ENCODE peak calls at places on chromosomes 7 and 10, in ten cellular contexts. D, Q, F, C, G, V, Z, N, A and H are unnamed samples.

GRCh38 chr7:28301148-28301641 is 111.1 kb upstream of the CREB5 start:
- DNase-seq in D (no peak), Q (peak), F (no peak), C (peak), G (no peak), V (no peak), Z (peak), N (no peak), A (peak), H (no peak)

GRCh38 chr10:112952282-112952991 is 2.4 kb downstream of the TCF7L2 start:
- DNase-seq in D (no peak), Q (no peak), F (peak), C (peak), G (no peak), V (no peak), Z (no peak), N (peak), A (peak), H (no peak)

GRCh38 chr7:14321947-14322346 is 332.5 kb upstream of the ETV1 start:
- DNase-seq in D (no peak), Q (no peak), F (no peak), C (no peak), G (no peak), V (no peak), Z (no peak), N (no peak), A (no peak), H (no peak)

GRCh38 chr10:119029613-119030420 is at the start of gene NANOS1:
- DNase-seq in D (peak), Q (no peak), F (peak), C (no peak), G (no peak), V (peak), Z (no peak), N (peak), A (peak), H (peak)

GRCh38 chr10:74047871-74048270 is 50.0 kb downstream of the VCL start:
- DNase-seq in D (no peak), Q (no peak), F (no peak), C (no peak), G (no peak), V (no peak), Z (no peak), N (no peak), A (no peak), H (no peak)

GRCh38 chr10:85598646-85599045 is 767.9 kb downstream of the GRID1 start:
- DNase-seq in D (no peak), Q (no peak), F (no peak), C (no peak), G (no peak), V (no peak), Z (no peak), N (no peak), A (no peak), H (peak)

GRCh38 chr7:102287465-102288146 is 938 bp downstream of the SH2B2 start:
- DNase-seq in D (no peak), Q (no peak), F (peak), C (peak), G (peak), V (no peak), Z (no peak), N (no peak), A (peak), H (peak)

GRCh38 chr7:90931996-90932912 is 332.0 kb upstream of the FZD1 start:
- DNase-seq in D (no peak), Q (no peak), F (no peak), C (no peak), G (no peak), V (no peak), Z (no peak), N (no peak), A (no peak), H (peak)

GRCh38 chr7:82288769-82289535 is 154.6 kb downstream of the CACNA2D1 start:
- DNase-seq in D (no peak), Q (no peak), F (no peak), C (no peak), G (no peak), V (no peak), Z (no peak), N (no peak), A (no peak), H (no peak)

GRCh38 chr10:95208702-95209391 is 14.8 kb downstream of the ACSM6 start:
- DNase-seq in D (no peak), Q (no peak), F (no peak), C (no peak), G (no peak), V (no peak), Z (peak), N (no peak), A (no peak), H (no peak)

GRCh38 chr10:23314835-23315239 is 29.8 kb downstream of the C10orf67 start:
- DNase-seq in D (no peak), Q (peak), F (no peak), C (no peak), G (peak), V (peak), Z (peak), N (peak), A (peak), H (peak)

GRCh38 chr7:66356277-66356721 is 151.2 kb downstream of the TPST1 start:
- DNase-seq in D (no peak), Q (peak), F (no peak), C (no peak), G (no peak), V (no peak), Z (no peak), N (no peak), A (no peak), H (no peak)

GRCh38 chr10:69346776-69347175 is 68.5 kb downstream of the HK1 start:
- DNase-seq in D (no peak), Q (no peak), F (no peak), C (no peak), G (no peak), V (no peak), Z (no peak), N (no peak), A (no peak), H (no peak)

GRCh38 chr7:101486764-101487458 is 124.2 kb downstream of the COL26A1 start:
- DNase-seq in D (no peak), Q (no peak), F (no peak), C (no peak), G (no peak), V (no peak), Z (no peak), N (no peak), A (peak), H (no peak)

GRCh38 chr7:101950450-101951119 is 133.2 kb downstream of the CUX1 start:
- DNase-seq in D (no peak), Q (peak), F (no peak), C (no peak), G (no peak), V (no peak), Z (no peak), N (peak), A (no peak), H (no peak)

GRCh38 chr10:22315455-22316285 is 518 bp upstream of the COMMD3 start:
- DNase-seq in D (no peak), Q (no peak), F (no peak), C (no peak), G (no peak), V (no peak), Z (no peak), N (no peak), A (no peak), H (no peak)

GRCh38 chr10:51156913-51157312 is 82.6 kb downstream of the PRKG1 start:
- DNase-seq in D (no peak), Q (peak), F (no peak), C (no peak), G (no peak), V (no peak), Z (peak), N (no peak), A (no peak), H (no peak)

GRCh38 chr7:159015081-159015893 is 129.4 kb downstream of the VIPR2 start:
- DNase-seq in D (no peak), Q (no peak), F (peak), C (peak), G (peak), V (no peak), Z (no peak), N (peak), A (peak), H (no peak)

GRCh38 chr7:91020611-91021385 is 243.4 kb upstream of the FZD1 start:
- DNase-seq in D (no peak), Q (peak), F (no peak), C (no peak), G (no peak), V (no peak), Z (peak), N (no peak), A (no peak), H (no peak)

GRCh38 chr7:107387573-107388219 is 82.2 kb upstream of the GPR22 start:
- DNase-seq in D (no peak), Q (peak), F (no peak), C (no peak), G (no peak), V (no peak), Z (no peak), N (peak), A (no peak), H (no peak)

GRCh38 chr7:146636033-146636356 is 519.4 kb downstream of the CNTNAP2 start:
- DNase-seq in D (no peak), Q (no peak), F (no peak), C (no peak), G (no peak), V (no peak), Z (no peak), N (no peak), A (no peak), H (no peak)

GRCh38 chr10:12707461-12708185 is 293.9 kb downstream of the CCDC3 start:
- DNase-seq in D (no peak), Q (peak), F (no peak), C (no peak), G (peak), V (peak), Z (peak), N (peak), A (no peak), H (peak)

GRCh38 chr10:17175551-17175950 is 25.9 kb downstream of the TRDMT1 start:
- DNase-seq in D (no peak), Q (no peak), F (no peak), C (no peak), G (peak), V (no peak), Z (peak), N (no peak), A (no peak), H (no peak)

GRCh38 chr7:44914992-44915607 is 29.8 kb upstream of the PURB start:
- DNase-seq in D (no peak), Q (no peak), F (no peak), C (no peak), G (no peak), V (no peak), Z (peak), N (no peak), A (no peak), H (peak)

GRCh38 chr10:61859786-61860185 is 41.7 kb upstream of the ARID5B start:
- DNase-seq in D (no peak), Q (no peak), F (no peak), C (no peak), G (no peak), V (no peak), Z (peak), N (no peak), A (no peak), H (no peak)

GRCh38 chr7:148153611-148154010 is 437.0 kb upstream of the C7orf33 start:
- DNase-seq in D (no peak), Q (no peak), F (peak), C (peak), G (peak), V (no peak), Z (no peak), N (no peak), A (peak), H (no peak)

GRCh38 chr10:12712284-12712983 is 289.1 kb downstream of the CCDC3 start:
- DNase-seq in D (no peak), Q (no peak), F (no peak), C (no peak), G (no peak), V (no peak), Z (no peak), N (no peak), A (no peak), H (no peak)

GRCh38 chr10:48604039-48604407 is 850 bp downstream of the ARHGAP22 start:
- DNase-seq in D (no peak), Q (no peak), F (no peak), C (no peak), G (no peak), V (no peak), Z (no peak), N (no peak), A (no peak), H (no peak)

GRCh38 chr10:70874061-70874460 is 14.3 kb downstream of the PCBD1 start:
- DNase-seq in D (no peak), Q (no peak), F (no peak), C (no peak), G (no peak), V (no peak), Z (no peak), N (no peak), A (no peak), H (no peak)

GRCh38 chr10:130652964-130653578 is 516.9 kb downstream of the GLRX3 start:
- DNase-seq in D (no peak), Q (no peak), F (no peak), C (no peak), G (no peak), V (no peak), Z (no peak), N (no peak), A (no peak), H (no peak)

GRCh38 chr7:108097703-108098102 is 32.5 kb downstream of the LAMB4 start:
- DNase-seq in D (no peak), Q (no peak), F (no peak), C (no peak), G (no peak), V (no peak), Z (no peak), N (no peak), A (no peak), H (no peak)

GRCh38 chr10:94292448-94293118 is 70.2 kb downstream of the NOC3L start:
- DNase-seq in D (no peak), Q (peak), F (no peak), C (no peak), G (peak), V (no peak), Z (peak), N (no peak), A (peak), H (no peak)

GRCh38 chr7:24378871-24379608 is 95.0 kb downstream of the NPY start:
- DNase-seq in D (no peak), Q (peak), F (peak), C (peak), G (no peak), V (no peak), Z (peak), N (no peak), A (no peak), H (no peak)

GRCh38 chr10:96910488-96911395 is 78.6 kb downstream of the LCOR start:
- DNase-seq in D (no peak), Q (no peak), F (no peak), C (no peak), G (peak), V (peak), Z (peak), N (peak), A (no peak), H (peak)

DNA sequence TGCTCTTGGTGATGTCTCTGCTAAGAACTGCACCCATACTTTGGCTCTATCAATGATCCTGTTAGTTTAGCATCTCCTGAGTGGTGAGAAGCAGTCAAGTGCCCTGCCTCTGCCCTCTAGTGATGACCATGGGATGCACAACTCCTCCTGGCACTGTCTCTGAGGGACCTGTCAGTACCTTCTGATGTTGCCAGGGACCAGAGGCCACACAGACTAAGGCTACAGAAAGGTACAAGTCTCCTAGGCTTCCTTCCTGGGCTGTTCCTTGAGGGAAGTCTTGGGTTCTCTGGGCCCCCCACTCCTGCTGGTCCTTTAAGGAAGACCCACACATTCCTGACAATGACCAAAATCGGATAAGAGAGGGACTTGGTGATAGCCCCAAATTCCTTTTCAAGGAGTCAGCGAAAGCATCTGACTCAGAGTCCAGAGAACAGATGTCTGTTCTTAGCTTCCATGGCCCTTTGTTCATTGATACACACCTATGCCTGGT is 15.3 kb downstream of the NKX2-3 start:
- DNase-seq in D (no peak), Q (no peak), F (no peak), C (no peak), G (no peak), V (no peak), Z (peak), N (no peak), A (no peak), H (peak)
- TF ChIP-seq CTCF in D (no peak), Q (no peak), F (no peak), C (peak), G (no peak), V (peak), Z (peak), N (peak), A (no peak), H (peak)

DNA sequence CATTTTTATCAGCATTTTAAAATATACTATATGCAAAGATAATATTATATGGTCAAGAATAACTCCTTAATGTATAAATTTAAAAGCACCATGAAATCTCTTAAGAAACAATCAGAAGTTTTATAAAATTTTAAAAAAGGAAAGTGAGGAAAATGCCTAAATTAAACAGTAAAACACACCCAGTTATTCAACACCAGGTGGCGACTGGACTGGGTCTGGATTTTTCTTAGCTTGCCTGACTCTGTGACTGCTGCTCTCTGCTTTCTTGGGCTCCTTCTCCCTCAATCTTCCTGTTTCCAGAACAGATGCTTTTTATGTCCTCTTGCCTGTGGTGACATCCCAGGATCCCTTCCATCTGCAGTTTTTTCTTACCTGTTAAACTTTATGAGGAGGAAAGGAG is 200.3 kb downstream of the BICC1 start:
- DNase-seq in D (no peak), Q (no peak), F (no peak), C (no peak), G (no peak), V (no peak), Z (no peak), N (no peak), A (no peak), H (no peak)
- TF ChIP-seq CTCF in D (no peak), Q (peak), F (no peak), C (no peak), G (no peak), V (peak), Z (peak), N (peak), A (no peak), H (no peak)

GRCh38 chr7:34748244-34749039 is 90.4 kb downstream of the NPSR1 start:
- DNase-seq in D (no peak), Q (peak), F (peak), C (peak), G (peak), V (no peak), Z (peak), N (peak), A (peak), H (no peak)
- TF ChIP-seq CTCF in D (no peak), Q (no peak), F (no peak), C (no peak), G (no peak), V (no peak), Z (no peak), N (no peak), A (no peak), H (no peak)

GRCh38 chr7:115707236-115707635 is 323.3 kb downstream of the TFEC start:
- DNase-seq in D (no peak), Q (no peak), F (no peak), C (no peak), G (no peak), V (no peak), Z (peak), N (peak), A (no peak), H (no peak)
- TF ChIP-seq CTCF in D (no peak), Q (peak), F (no peak), C (peak), G (no peak), V (peak), Z (peak), N (peak), A (no peak), H (no peak)

GRCh38 chr7:74059681-74060588 is 23.7 kb upstream of the LIMK1 start:
- DNase-seq in D (no peak), Q (no peak), F (peak), C (peak), G (no peak), V (no peak), Z (peak), N (no peak), A (no peak), H (no peak)
- TF ChIP-seq CTCF in D (no peak), Q (peak), F (no peak), C (no peak), G (no peak), V (no peak), Z (peak), N (no peak), A (no peak), H (no peak)

GRCh38 chr7:84614821-84615506 is 420.4 kb upstream of the SEMA3A start:
- DNase-seq in D (no peak), Q (no peak), F (no peak), C (no peak), G (no peak), V (no peak), Z (peak), N (no peak), A (no peak), H (no peak)
- TF ChIP-seq CTCF in D (no peak), Q (no peak), F (no peak), C (no peak), G (no peak), V (no peak), Z (no peak), N (no peak), A (no peak), H (no peak)

DNA sequence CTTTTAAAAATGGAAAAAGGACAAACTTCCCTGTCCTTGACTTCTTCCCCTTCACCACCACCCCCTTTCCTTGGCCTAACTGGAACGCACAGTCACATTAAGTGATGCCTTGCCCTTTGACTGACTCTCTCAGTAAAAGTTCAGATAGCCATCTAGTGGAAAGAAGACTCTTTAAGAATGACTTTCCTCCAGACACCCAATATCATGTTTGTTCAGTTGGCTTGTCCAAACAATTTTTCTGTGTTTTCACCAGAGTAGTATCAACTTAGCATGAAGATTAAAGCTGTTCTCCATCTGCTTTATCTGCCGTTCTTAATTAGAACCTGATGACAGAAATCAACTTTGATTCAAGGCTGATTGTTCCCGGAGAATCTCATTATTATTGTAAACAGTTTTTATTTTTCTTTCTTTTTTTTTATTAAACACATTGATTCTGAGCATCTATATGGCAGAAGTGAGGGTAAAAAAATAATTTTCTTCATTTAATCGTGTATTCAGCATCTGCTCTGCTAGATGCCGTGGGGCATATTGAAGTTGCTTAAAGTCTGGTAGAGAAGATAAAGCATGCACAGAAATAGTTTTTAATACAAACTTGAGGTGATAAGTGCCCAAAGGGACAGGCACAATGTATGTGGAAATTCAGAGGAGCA is 45.3 kb downstream of the CNNM2 start:
- DNase-seq in D (no peak), Q (no peak), F (no peak), C (no peak), G (no peak), V (no peak), Z (no peak), N (no peak), A (no peak), H (no peak)
- TF ChIP-seq CTCF in D (no peak), Q (no peak), F (no peak), C (no peak), G (no peak), V (no peak), Z (no peak), N (no peak), A (no peak), H (no peak)

GRCh38 chr7:74403521-74404387 is 50.0 kb upstream of the GTF2IRD1 start:
- DNase-seq in D (no peak), Q (no peak), F (no peak), C (no peak), G (no peak), V (no peak), Z (no peak), N (no peak), A (no peak), H (no peak)

GRCh38 chr7:74404388-74404700 is 49.4 kb upstream of the GTF2IRD1 start:
- DNase-seq in D (no peak), Q (no peak), F (no peak), C (no peak), G (no peak), V (no peak), Z (no peak), N (no peak), A (no peak), H (no peak)

GRCh38 chr7:74404741-74405140 is 49.0 kb upstream of the GTF2IRD1 start:
- DNase-seq in D (no peak), Q (no peak), F (no peak), C (no peak), G (no peak), V (no peak), Z (no peak), N (no peak), A (no peak), H (no peak)

GRCh38 chr7:74405899-74406512 is 47.7 kb upstream of the GTF2IRD1 start:
- DNase-seq in D (no peak), Q (no peak), F (no peak), C (no peak), G (no peak), V (no peak), Z (no peak), N (no peak), A (no peak), H (no peak)

GRCh38 chr7:74405191-74405898 is 48.4 kb upstream of the GTF2IRD1 start:
- DNase-seq in D (no peak), Q (no peak), F (no peak), C (no peak), G (no peak), V (peak), Z (no peak), N (no peak), A (no peak), H (no peak)
- TF ChIP-seq CTCF in D (peak), Q (peak), F (peak), C (peak), G (peak), V (peak), Z (peak), N (peak), A (no peak), H (no peak)